ENCODE peak calls at places on chromosomes 1 and 21, in seven cellular contexts. I is pancreas, H is OCI-LY7, G is Peyer's patch, S is prostate gland, U is sigmoid colon, T is A673. O is an unnamed sample. For H3K4me1, the result is how much of the 10 kb centered on the place peaks cover.

GRCh38 chr1:155081472-155082300 is 3.0 kb downstream of the EFNA3 start:
- DNase-seq in I (no peak), H (no peak), G (no peak), S (no peak), U (peak), T (no peak), O (no peak)

GRCh38 chr1:247304046-247304445 is 27.6 kb downstream of the ZNF496 start:
- DNase-seq in I (no peak), H (no peak), G (no peak), S (no peak), U (no peak), T (no peak), O (no peak)

GRCh38 chr1:50108497-50109073 is at the start of gene ELAVL4:
- DNase-seq in I (no peak), H (peak), G (no peak), S (no peak), U (no peak), T (peak), O (no peak)

GRCh38 chr1:151887028-151887427 is 22.3 kb downstream of the THEM4 start:
- DNase-seq in I (no peak), H (no peak), G (no peak), S (no peak), U (no peak), T (no peak), O (no peak)

GRCh38 chr1:35559317-35559944 is 1.8 kb downstream of the NCDN start:
- DNase-seq in I (no peak), H (no peak), G (no peak), S (no peak), U (no peak), T (no peak), O (no peak)

GRCh38 chr1:5840551-5840914 is 151.7 kb downstream of the NPHP4 start:
- DNase-seq in I (no peak), H (no peak), G (no peak), S (no peak), U (no peak), T (no peak), O (no peak)

GRCh38 chr1:175015243-175015642 is 8.0 kb downstream of the MRPS14 start:
- DNase-seq in I (no peak), H (no peak), G (no peak), S (no peak), U (no peak), T (no peak), O (no peak)

GRCh38 chr1:159132271-159132881 is 39.0 kb upstream of the CADM3 start:
- DNase-seq in I (peak), H (peak), G (peak), S (peak), U (peak), T (peak), O (peak)

GRCh38 chr1:190491404-190491803 is 13.7 kb upstream of the BRINP3 start:
- DNase-seq in I (no peak), H (no peak), G (no peak), S (no peak), U (no peak), T (no peak), O (no peak)

GRCh38 chr1:24725209-24725651 is 20.0 kb upstream of the CLIC4 start:
- DNase-seq in I (no peak), H (no peak), G (no peak), S (no peak), U (no peak), T (no peak), O (no peak)

GRCh38 chr21:26819944-26820343 is 25.3 kb downstream of the ADAMTS1 start:
- DNase-seq in I (no peak), H (no peak), G (no peak), S (no peak), U (no peak), T (no peak), O (no peak)

GRCh38 chr1:176552217-176552974 is 89.4 kb downstream of the PAPPA2 start:
- DNase-seq in I (no peak), H (no peak), G (no peak), S (no peak), U (no peak), T (no peak), O (no peak)

GRCh38 chr1:89827330-89827729 is 6.5 kb downstream of the LRRC8D start:
- DNase-seq in I (no peak), H (no peak), G (no peak), S (no peak), U (no peak), T (no peak), O (no peak)
- H3K27ac ChIP-seq in I (no peak), H (no peak), G (no peak), S (no peak), U (no peak), T (no peak), O (no peak)

DNA sequence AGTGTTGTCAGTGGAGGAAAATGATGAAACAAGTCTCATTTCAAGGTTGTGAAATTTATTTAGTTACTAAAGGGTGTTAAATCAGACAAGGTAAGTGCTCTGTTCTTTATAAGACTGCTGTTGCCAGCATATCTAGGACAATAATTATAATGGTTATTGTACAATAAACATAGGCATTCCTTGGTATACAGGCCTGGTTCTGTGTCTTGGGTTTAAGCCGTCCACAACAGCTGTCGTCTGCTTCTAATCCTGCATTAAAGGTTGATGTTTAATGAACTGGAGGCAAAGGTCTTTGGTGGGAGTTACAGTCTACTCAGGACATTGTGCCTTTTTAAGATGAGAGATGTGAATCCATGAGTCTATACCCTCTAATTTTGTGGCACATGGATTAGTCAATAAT is 23.4 kb upstream of the FMO4 start:
- DNase-seq in I (no peak), H (no peak), G (no peak), S (no peak), U (no peak), T (no peak), O (no peak)
- H3K4me1 ChIP-seq in I (under half), H (under half), G (under half), S (under half), U (under half), T (under half), O (under half)

GRCh38 chr21:45926281-45926680 is 55.3 kb upstream of the COL6A1 start:
- DNase-seq in I (no peak), H (no peak), G (no peak), S (no peak), U (no peak), T (no peak), O (no peak)
- TF ChIP-seq CTCF in I (no peak), H (no peak), G (no peak), S (no peak), U (no peak), T (peak), O (no peak)

GRCh38 chr1:84409888-84410287 is 11.6 kb downstream of the DNASE2B start:
- DNase-seq in I (no peak), H (no peak), G (no peak), S (no peak), U (no peak), T (no peak), O (no peak)

GRCh38 chr1:84402501-84402900 is 4.2 kb downstream of the DNASE2B start:
- DNase-seq in I (no peak), H (no peak), G (no peak), S (no peak), U (no peak), T (no peak), O (no peak)

GRCh38 chr1:84403362-84403761 is 5.1 kb downstream of the DNASE2B start:
- DNase-seq in I (no peak), H (no peak), G (no peak), S (no peak), U (no peak), T (no peak), O (no peak)

GRCh38 chr1:84407524-84408318 is 9.4 kb downstream of the DNASE2B start:
- DNase-seq in I (no peak), H (no peak), G (no peak), S (peak), U (no peak), T (no peak), O (no peak)

GRCh38 chr1:84406209-84406917 is 8.1 kb downstream of the DNASE2B start:
- DNase-seq in I (no peak), H (no peak), G (no peak), S (no peak), U (no peak), T (no peak), O (no peak)
- H3K27ac ChIP-seq in I (no peak), H (no peak), G (peak), S (peak), U (no peak), T (no peak), O (no peak)

GRCh38 chr1:228860911-228861829 is 125.9 kb downstream of the RHOU start:
- DNase-seq in I (peak), H (no peak), G (no peak), S (no peak), U (no peak), T (peak), O (peak)

GRCh38 chr1:228861830-228862176 is 126.5 kb downstream of the RHOU start:
- DNase-seq in I (no peak), H (no peak), G (no peak), S (no peak), U (no peak), T (no peak), O (no peak)

GRCh38 chr1:228862542-228863505 is 127.5 kb downstream of the RHOU start:
- DNase-seq in I (no peak), H (no peak), G (no peak), S (no peak), U (no peak), T (no peak), O (peak)

GRCh38 chr1:228865613-228866320 is 130.5 kb downstream of the RHOU start:
- DNase-seq in I (no peak), H (no peak), G (no peak), S (no peak), U (no peak), T (no peak), O (no peak)

DNA sequence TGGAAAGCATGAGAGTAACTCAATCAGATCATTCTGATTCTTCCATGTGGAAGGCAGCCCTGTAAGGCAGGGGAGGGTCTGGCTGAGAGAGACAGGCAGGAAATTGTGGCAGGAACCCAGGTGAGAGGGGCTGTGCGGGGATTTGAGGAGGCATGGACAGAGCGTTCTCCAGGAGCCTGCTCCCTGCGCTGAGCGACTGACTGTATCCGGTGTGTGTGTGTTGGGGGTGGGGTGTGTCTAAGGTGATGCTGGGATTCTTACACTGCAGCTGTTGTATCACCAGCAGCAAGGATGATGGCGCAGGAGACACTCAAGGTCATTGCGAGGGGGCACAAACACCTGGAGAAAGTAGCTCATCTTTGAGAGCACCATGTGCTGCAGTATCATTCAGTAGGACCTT is 128.5 kb downstream of the RHOU start:
- DNase-seq in I (no peak), H (no peak), G (no peak), S (no peak), U (no peak), T (no peak), O (no peak)
- H3K4me1 ChIP-seq in I (under half), H (under half), G (under half), S (under half), U (under half), T (under half), O (under half)

GRCh38 chr1:16924919-16925477 is 3.3 kb downstream of the CROCC start:
- DNase-seq in I (peak), H (no peak), G (no peak), S (no peak), U (no peak), T (no peak), O (no peak)
- TF ChIP-seq CTCF in I (no peak), H (peak), G (no peak), S (no peak), U (no peak), T (peak), O (no peak)

DNA sequence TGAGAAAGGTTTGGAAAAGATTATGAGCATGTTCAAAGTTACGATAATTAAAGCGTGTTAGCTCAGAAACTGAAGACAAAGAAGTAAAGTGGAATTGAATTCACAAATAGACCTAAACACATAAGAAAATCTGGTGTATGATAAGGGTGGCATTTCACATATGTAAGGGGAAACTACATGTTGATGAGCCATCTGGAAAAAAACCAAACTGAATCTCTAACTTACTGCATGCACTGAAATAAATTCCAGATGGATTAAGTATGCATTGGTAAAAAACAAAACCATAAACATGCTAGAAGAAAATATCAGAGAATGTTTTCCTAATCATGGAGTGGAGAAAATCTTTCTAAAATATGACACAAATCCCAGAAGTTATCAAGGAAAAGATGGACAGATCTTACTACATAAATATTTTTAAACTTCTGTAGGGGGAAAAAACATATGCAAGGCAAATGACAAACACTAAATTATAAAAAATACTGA is 34.0 kb upstream of the CTPS1 start:
- DNase-seq in I (no peak), H (no peak), G (no peak), S (no peak), U (no peak), T (no peak), O (no peak)
- H3K27ac ChIP-seq in I (peak), H (no peak), G (no peak), S (peak), U (peak), T (no peak), O (no peak)

DNA sequence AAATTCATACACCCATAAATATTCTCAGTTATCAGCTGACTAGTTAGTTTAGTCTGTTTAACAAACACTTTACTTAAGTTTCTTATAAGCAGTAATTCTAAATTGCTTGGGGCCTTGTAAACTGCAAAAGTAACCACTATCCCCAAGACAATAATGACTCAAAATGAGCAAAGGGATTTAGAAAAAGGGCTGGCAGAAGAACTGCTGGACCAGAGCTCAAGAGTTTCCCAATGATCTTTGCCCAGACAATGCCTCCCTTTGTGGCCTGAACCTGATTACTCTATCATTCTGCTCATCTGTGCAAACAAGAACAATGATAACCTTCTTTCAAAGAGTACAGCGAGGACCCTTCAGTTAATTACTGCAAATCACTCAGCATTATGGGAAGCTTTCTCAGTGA is 123.5 kb downstream of the TIAM1 start:
- DNase-seq in I (no peak), H (no peak), G (no peak), S (no peak), U (no peak), T (no peak), O (no peak)
- H3K4me1 ChIP-seq in I (under half), H (under half), G (under half), S (under half), U (under half), T (under half), O (under half)

O was measured in thyroid gland.